ENCODE peak calls at places on chromosomes 3 and 15, in nine cellular contexts. W is GM12878; S is thoracic aorta; J is RWPE2; F is CD8-positive, alpha-beta T cell; B is psoas muscle; Q is HepG2; U is Panc1; P is PC-3. N is an unnamed sample. For H3K9me3 and H3K36me3, the result is how much of the 10 kb centered on the place peaks cover.

GRCh38 chr3:38549486-38549885 is 53.3 kb downstream of the EXOG start:
- ATAC-seq in J (no peak), B (no peak), U (no peak), S (no peak), F (no peak), Q (no peak), W (no peak), P (no peak), N (no peak)

GRCh38 chr3:148366743-148367410 is 330.8 kb upstream of the AGTR1 start:
- ATAC-seq in Q (no peak), B (no peak), F (no peak), S (no peak), J (peak), P (peak), U (no peak), W (peak), N (no peak)

GRCh38 chr3:175590745-175591144 is 731.6 kb downstream of the NAALADL2 start:
- ATAC-seq in S (no peak), P (no peak), U (no peak), B (no peak), F (no peak), J (no peak), W (no peak), Q (no peak), N (no peak)

GRCh38 chr15:69612112-69612511 is 159.5 kb downstream of the RPLP1 start:
- ATAC-seq in J (no peak), Q (no peak), W (no peak), S (no peak), U (no peak), P (no peak), B (no peak), F (no peak), N (no peak)

GRCh38 chr3:82353281-82354171 is 592.1 kb upstream of the GBE1 start:
- ATAC-seq in J (no peak), Q (no peak), P (no peak), B (no peak), S (no peak), W (peak), F (no peak), U (no peak), N (no peak)

GRCh38 chr15:71501344-71502128 is 308.8 kb upstream of the NR2E3 start:
- ATAC-seq in P (no peak), J (no peak), B (peak), U (no peak), W (no peak), S (no peak), F (no peak), Q (no peak), N (no peak)

GRCh38 chr3:189276481-189277190 is 104.9 kb downstream of the TPRG1 start:
- ATAC-seq in S (no peak), Q (no peak), J (peak), U (no peak), B (peak), F (no peak), P (peak), W (peak), N (peak)

GRCh38 chr3:133963657-133964396 is 65.9 kb downstream of the SLCO2A1 start:
- ATAC-seq in F (no peak), W (no peak), Q (no peak), U (no peak), B (peak), P (no peak), S (no peak), J (no peak), N (peak)

GRCh38 chr3:87206070-87206469 is 21.0 kb upstream of the CHMP2B start:
- ATAC-seq in U (peak), P (peak), W (no peak), S (no peak), F (no peak), J (peak), Q (peak), B (no peak), N (no peak)

GRCh38 chr15:91356083-91356482 is 256.0 kb downstream of the SV2B start:
- ATAC-seq in B (no peak), Q (no peak), W (no peak), P (no peak), F (no peak), U (no peak), J (no peak), S (no peak), N (no peak)

GRCh38 chr15:32983679-32984078 is 210.8 kb downstream of the FMN1 start:
- ATAC-seq in J (no peak), F (no peak), B (no peak), S (no peak), Q (no peak), P (no peak), W (no peak), U (no peak), N (no peak)

GRCh38 chr3:40504636-40505430 is 1.0 kb upstream of the ZNF620 start:
- ATAC-seq in J (peak), W (no peak), B (peak), Q (no peak), F (no peak), U (peak), P (peak), S (peak), N (peak)

GRCh38 chr3:61979645-61980430 is 393.5 kb downstream of the FEZF2 start:
- ATAC-seq in F (no peak), B (no peak), U (no peak), P (no peak), J (no peak), S (no peak), Q (no peak), W (peak), N (no peak)

GRCh38 chr15:101293122-101293521 is 1.9 kb downstream of the SNRPA1 start:
- ATAC-seq in W (peak), J (no peak), Q (no peak), F (no peak), S (no peak), U (no peak), B (no peak), P (no peak), N (no peak)

GRCh38 chr3:67033091-67033490 is 35.0 kb downstream of the KBTBD8 start:
- ATAC-seq in P (no peak), J (no peak), W (no peak), B (no peak), Q (no peak), F (no peak), S (no peak), U (no peak), N (no peak)

GRCh38 chr3:72977060-72977459 is 19.6 kb upstream of the PPP4R2 start:
- ATAC-seq in Q (no peak), U (no peak), B (no peak), J (no peak), F (no peak), S (no peak), W (peak), P (no peak), N (no peak)

GRCh38 chr15:92165001-92165346 is 228.7 kb upstream of the ST8SIA2 start:
- ATAC-seq in P (no peak), B (no peak), F (no peak), Q (peak), S (no peak), W (no peak), J (no peak), U (no peak), N (no peak)

GRCh38 chr3:179063945-179064560 is 7.6 kb downstream of the ZMAT3 start:
- ATAC-seq in B (peak), W (no peak), J (peak), F (no peak), Q (no peak), P (peak), S (no peak), U (peak), N (no peak)

GRCh38 chr3:12808587-12808986 is 12.1 kb downstream of the CAND2 start:
- ATAC-seq in W (no peak), U (no peak), P (no peak), B (no peak), F (no peak), J (no peak), S (no peak), Q (no peak), N (no peak)

GRCh38 chr3:117059990-117060338 is 350.4 kb downstream of the TUSC7 start:
- ATAC-seq in B (no peak), P (no peak), U (no peak), S (no peak), W (no peak), F (no peak), Q (no peak), J (no peak), N (no peak)

GRCh38 chr15:51079226-51079625 is 15.5 kb downstream of the TNFAIP8L3 start:
- ATAC-seq in P (no peak), Q (no peak), S (no peak), U (no peak), B (no peak), F (no peak), W (no peak), J (no peak), N (no peak)

GRCh38 chr3:32850226-32850625 is 32.4 kb downstream of the TRIM71 start:
- ATAC-seq in U (no peak), P (no peak), J (no peak), S (no peak), B (no peak), W (no peak), Q (peak), F (no peak), N (no peak)

GRCh38 chr15:73110246-73110645 is 58.0 kb downstream of the NEO1 start:
- ATAC-seq in J (no peak), B (no peak), S (no peak), W (no peak), Q (no peak), U (no peak), P (no peak), F (no peak), N (no peak)

GRCh38 chr3:15342945-15343344 is 10.6 kb upstream of the SH3BP5 start:
- ATAC-seq in B (no peak), P (no peak), U (no peak), Q (no peak), F (no peak), W (no peak), J (no peak), S (no peak), N (no peak)

GRCh38 chr15:95470529-95470928 is 860.0 kb upstream of the NR2F2 start:
- ATAC-seq in U (no peak), B (no peak), J (no peak), W (no peak), F (no peak), S (no peak), Q (no peak), P (no peak), N (no peak)

GRCh38 chr3:184198509-184198908 is 12.5 kb downstream of the ABCF3 start:
- ATAC-seq in P (no peak), F (no peak), S (no peak), U (peak), W (no peak), Q (peak), J (no peak), B (no peak), N (no peak)

GRCh38 chr15:92952451-92952850 is 52.3 kb downstream of the CHD2 start:
- ATAC-seq in S (no peak), J (no peak), U (no peak), B (no peak), P (no peak), W (no peak), Q (no peak), F (no peak), N (no peak)

GRCh38 chr3:47838503-47838902 is 35.6 kb downstream of the DHX30 start:
- ATAC-seq in W (no peak), P (no peak), F (no peak), J (no peak), Q (no peak), B (peak), S (no peak), U (no peak), N (no peak)

GRCh38 chr3:4314688-4315087 is 11.5 kb downstream of the SETMAR start:
- ATAC-seq in U (no peak), B (no peak), J (no peak), S (no peak), Q (peak), W (peak), F (no peak), P (peak), N (no peak)

GRCh38 chr3:46299608-46300460 is 54.1 kb upstream of the CCR2 start:
- ATAC-seq in U (no peak), F (peak), Q (no peak), B (no peak), W (peak), P (no peak), S (no peak), J (no peak), N (no peak)

GRCh38 chr15:51876169-51876568 is 46.7 kb downstream of the TMOD3 start:
- ATAC-seq in P (no peak), J (peak), F (no peak), U (no peak), B (no peak), Q (no peak), S (no peak), W (no peak), N (no peak)

GRCh38 chr3:171822707-171823106 is 12.4 kb upstream of the PLD1 start:
- ATAC-seq in W (peak), P (no peak), B (no peak), F (no peak), S (no peak), Q (peak), J (no peak), U (no peak), N (no peak)

GRCh38 chr3:72113564-72113963 is 328.6 kb upstream of the PROK2 start:
- ATAC-seq in W (no peak), Q (no peak), U (no peak), F (no peak), S (no peak), P (no peak), J (no peak), B (peak), N (no peak)

GRCh38 chr3:28243424-28244106 is 2.1 kb downstream of the CMC1 start:
- ATAC-seq in Q (no peak), B (no peak), S (no peak), P (no peak), J (no peak), U (no peak), F (no peak), W (no peak), N (no peak)
- H3K27ac ChIP-seq in Q (no peak), B (no peak), S (no peak), P (no peak), J (no peak), U (no peak), F (no peak), W (no peak), N (no peak)

GRCh38 chr15:25235391-25235790 is 203.4 kb downstream of the UBE3A start:
- ATAC-seq in P (no peak), F (no peak), B (no peak), J (no peak), W (no peak), Q (no peak), U (no peak), S (no peak), N (no peak)
- H3K9me3 ChIP-seq in P (under half), F (under half), B (under half), J (under half), W (under half), Q (half or more), U (under half), S (under half), N (under half)

DNA sequence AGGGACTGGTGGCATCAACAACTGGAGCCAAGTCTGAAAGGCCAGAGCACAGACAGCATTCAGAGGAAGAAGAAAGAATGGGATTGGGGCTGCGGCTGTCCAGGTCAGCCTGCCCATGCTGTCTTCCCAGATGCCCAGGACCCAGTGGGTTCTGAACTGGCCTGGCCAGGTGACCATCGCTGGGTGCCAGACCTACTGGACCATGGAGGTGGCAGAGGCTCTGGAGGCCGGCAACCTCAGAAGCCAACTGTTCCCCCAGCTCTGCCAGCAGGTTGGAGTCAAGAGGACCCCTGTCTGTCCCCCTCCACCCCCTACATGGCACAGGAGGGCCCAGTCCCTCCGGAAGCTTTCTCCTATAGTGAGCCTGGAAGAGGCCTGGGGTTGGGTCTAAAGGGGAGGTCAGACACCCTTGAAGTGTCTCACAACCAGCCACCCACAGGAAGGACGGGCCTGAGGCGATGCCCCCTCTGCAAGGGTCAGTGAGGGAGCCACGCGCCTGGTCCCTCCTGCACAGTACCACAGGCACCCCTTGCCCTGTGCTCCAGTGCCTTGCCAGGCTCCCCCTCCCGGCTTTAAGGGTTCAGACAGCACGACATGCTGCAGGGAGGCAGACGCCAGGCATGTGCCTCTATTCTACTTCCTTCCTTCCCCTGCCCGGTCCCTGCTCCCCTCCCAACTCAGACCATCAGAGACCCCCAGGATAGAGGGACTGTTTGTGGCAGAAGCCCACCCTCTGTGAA is 43.2 kb downstream of the DNAH1 start:
- ATAC-seq in W (no peak), Q (no peak), J (no peak), F (no peak), B (no peak), S (no peak), P (no peak), U (no peak), N (no peak)
- H3K36me3 ChIP-seq in W (under half), Q (under half), J (under half), F (under half), B (half or more), S (under half), P (under half), U (under half), N (half or more)

GRCh38 chr15:60565407-60565806 is 86.5 kb upstream of the ICE2 start:
- ATAC-seq in J (no peak), F (no peak), P (no peak), U (no peak), B (no peak), Q (no peak), W (no peak), S (no peak), N (no peak)
- H3K27ac ChIP-seq in J (no peak), F (no peak), P (no peak), U (no peak), B (no peak), Q (no peak), W (peak), S (no peak), N (no peak)

GRCh38 chr3:168877899-168878298 is 782.2 kb upstream of the GOLIM4 start:
- ATAC-seq in F (no peak), B (no peak), Q (no peak), S (no peak), W (no peak), J (peak), P (peak), U (no peak), N (no peak)
- H3K9me3 ChIP-seq in F (under half), B (under half), Q (under half), S (under half), W (under half), J (under half), P (under half), U (under half), N (under half)

GRCh38 chr3:9732753-9733115 is 1.2 kb downstream of the BRPF1 start:
- ATAC-seq in S (no peak), P (no peak), W (no peak), J (no peak), U (no peak), B (no peak), Q (no peak), F (no peak), N (no peak)

GRCh38 chr3:9732080-9732752 is 681 bp downstream of the BRPF1 start:
- ATAC-seq in F (no peak), B (peak), P (peak), S (no peak), Q (peak), U (no peak), W (peak), J (no peak), N (no peak)

GRCh38 chr3:9731206-9732079 is at the start of gene BRPF1:
- ATAC-seq in J (peak), S (peak), Q (peak), F (peak), P (peak), U (peak), B (peak), W (peak), N (peak)

GRCh38 chr3:9739181-9739580 is 7.6 kb downstream of the BRPF1 start:
- ATAC-seq in P (no peak), J (no peak), F (no peak), S (no peak), Q (no peak), B (no peak), U (no peak), W (no peak), N (no peak)

DNA sequence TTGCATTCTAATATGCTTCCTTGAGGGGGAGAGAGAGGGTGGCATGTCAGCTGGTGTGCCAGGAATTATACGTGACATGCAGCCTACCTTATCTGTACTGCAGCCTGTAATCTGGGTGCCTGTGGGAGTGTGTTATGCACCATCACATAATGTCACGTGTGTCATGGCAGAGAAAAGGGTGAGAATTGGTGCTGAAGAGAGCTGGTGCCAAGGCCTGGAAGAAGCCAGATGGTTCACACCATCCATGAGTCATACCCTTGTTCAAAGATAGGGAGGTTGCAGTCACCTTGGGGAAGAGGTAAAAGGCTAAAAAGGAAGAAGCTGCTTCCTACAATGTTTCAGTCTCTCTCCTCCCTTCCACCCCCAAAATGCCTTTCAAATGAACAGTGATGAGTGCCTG is 5.3 kb downstream of the BRPF1 start:
- ATAC-seq in P (peak), W (no peak), F (no peak), U (no peak), B (no peak), S (no peak), Q (no peak), J (no peak), N (no peak)
- H3K36me3 ChIP-seq in P (half or more), W (under half), F (under half), U (under half), B (half or more), S (half or more), Q (half or more), J (half or more), N (half or more)

GRCh38 chr15:99704444-99704838 is 28.8 kb downstream of the LYSMD4 start:
- ATAC-seq in W (peak), P (peak), Q (peak), U (peak), S (no peak), J (peak), B (peak), F (peak), N (peak)
- H3K27ac ChIP-seq in W (no peak), P (no peak), Q (no peak), U (peak), S (peak), J (peak), B (peak), F (no peak), N (peak)

GRCh38 chr15:25182736-25183445 is 228.1 kb downstream of the SNRPN start:
- ATAC-seq in B (no peak), J (no peak), W (no peak), P (no peak), Q (no peak), F (no peak), S (no peak), U (no peak), N (no peak)
- H3K9me3 ChIP-seq in B (under half), J (half or more), W (under half), P (under half), Q (half or more), F (under half), S (under half), U (under half), N (under half)

GRCh38 chr3:124094496-124094895 is 102.6 kb upstream of the ROPN1 start:
- ATAC-seq in W (no peak), P (no peak), B (no peak), U (no peak), Q (no peak), S (no peak), J (no peak), F (no peak), N (no peak)
- H3K36me3 ChIP-seq in W (under half), P (under half), B (under half), U (under half), Q (under half), S (under half), J (under half), F (under half), N (under half)